ENCODE peak calls at places on chromosomes 4 and X, in ten cellular contexts. A is foreskin fibroblast, T is heart left ventricle, R is psoas muscle, L is fibroblast of lung, F is left ventricle myocardium inferior, H is B cell, W is mesothelial cell of epicardium, M is lower leg skin, V is dorsolateral prefrontal cortex. C is an unnamed sample.

GRCh38 chrX:13050151-13050550 is 5.7 kb upstream of the FAM9C start:
- DNase-seq in A (no peak), T (no peak), R (no peak), L (no peak), F (no peak), H (no peak), W (no peak), M (no peak), V (no peak), C (no peak)

GRCh38 chr4:158788608-158789007 is 19.8 kb downstream of the FNIP2 start:
- DNase-seq in A (no peak), T (no peak), R (no peak), L (no peak), F (no peak), H (no peak), W (no peak), M (no peak), V (no peak), C (no peak)

GRCh38 chrX:122739770-122740169 is 444.3 kb upstream of the GRIA3 start:
- DNase-seq in A (no peak), T (no peak), R (no peak), L (no peak), F (no peak), H (no peak), W (no peak), M (no peak), V (no peak), C (no peak)

GRCh38 chr4:16250665-16251365 is 24.5 kb upstream of the TAPT1 start:
- DNase-seq in A (peak), T (no peak), R (no peak), L (no peak), F (no peak), H (no peak), W (no peak), M (no peak), V (no peak), C (no peak)

GRCh38 chr4:71830497-71831178 is 46.8 kb upstream of the GC start:
- DNase-seq in A (no peak), T (no peak), R (no peak), L (no peak), F (no peak), H (no peak), W (no peak), M (no peak), V (no peak), C (no peak)

GRCh38 chr4:113026556-113026955 is 22.9 kb upstream of the ANK2 start:
- DNase-seq in A (peak), T (no peak), R (no peak), L (no peak), F (no peak), H (no peak), W (no peak), M (no peak), V (no peak), C (no peak)

GRCh38 chrX:48934581-48935331 is 15.9 kb upstream of the PIM2 start:
- DNase-seq in A (no peak), T (no peak), R (no peak), L (no peak), F (no peak), H (no peak), W (no peak), M (no peak), V (no peak), C (no peak)

GRCh38 chr4:20825493-20825892 is 125.2 kb downstream of the PACRGL start:
- DNase-seq in A (no peak), T (no peak), R (no peak), L (no peak), F (no peak), H (no peak), W (no peak), M (no peak), V (no peak), C (no peak)

GRCh38 chr4:6746721-6747689 is 31.0 kb downstream of the BLOC1S4 start:
- DNase-seq in A (no peak), T (no peak), R (no peak), L (no peak), F (peak), H (no peak), W (no peak), M (no peak), V (no peak), C (no peak)

GRCh38 chr4:7797330-7797729 is 142.3 kb downstream of the AFAP1 start:
- DNase-seq in A (no peak), T (no peak), R (no peak), L (no peak), F (no peak), H (no peak), W (no peak), M (no peak), V (no peak), C (no peak)

GRCh38 chr4:87423313-87424031 is 1.1 kb downstream of the NUDT9 start:
- DNase-seq in A (no peak), T (no peak), R (no peak), L (peak), F (no peak), H (no peak), W (no peak), M (no peak), V (no peak), C (no peak)
- TF ChIP-seq CTCF in A (no peak), T (no peak), R (no peak), L (no peak), F (no peak), H (no peak), W (no peak), M (no peak), V (no peak), C (no peak)

GRCh38 chr4:129526812-129527211 is 430.9 kb downstream of the C4orf33 start:
- DNase-seq in A (no peak), T (no peak), R (no peak), L (no peak), F (no peak), H (no peak), W (no peak), M (no peak), V (no peak), C (no peak)
- TF ChIP-seq CTCF in A (no peak), T (peak), R (peak), L (no peak), F (peak), H (no peak), W (no peak), M (no peak), V (no peak), C (no peak)

GRCh38 chrX:70422886-70423336 is at the start of gene GDPD2:
- DNase-seq in A (no peak), T (no peak), R (no peak), L (peak), F (no peak), H (no peak), W (no peak), M (no peak), V (no peak), C (no peak)
- TF ChIP-seq CTCF in A (no peak), T (no peak), R (peak), L (no peak), F (peak), H (no peak), W (no peak), M (no peak), V (no peak), C (no peak)

DNA sequence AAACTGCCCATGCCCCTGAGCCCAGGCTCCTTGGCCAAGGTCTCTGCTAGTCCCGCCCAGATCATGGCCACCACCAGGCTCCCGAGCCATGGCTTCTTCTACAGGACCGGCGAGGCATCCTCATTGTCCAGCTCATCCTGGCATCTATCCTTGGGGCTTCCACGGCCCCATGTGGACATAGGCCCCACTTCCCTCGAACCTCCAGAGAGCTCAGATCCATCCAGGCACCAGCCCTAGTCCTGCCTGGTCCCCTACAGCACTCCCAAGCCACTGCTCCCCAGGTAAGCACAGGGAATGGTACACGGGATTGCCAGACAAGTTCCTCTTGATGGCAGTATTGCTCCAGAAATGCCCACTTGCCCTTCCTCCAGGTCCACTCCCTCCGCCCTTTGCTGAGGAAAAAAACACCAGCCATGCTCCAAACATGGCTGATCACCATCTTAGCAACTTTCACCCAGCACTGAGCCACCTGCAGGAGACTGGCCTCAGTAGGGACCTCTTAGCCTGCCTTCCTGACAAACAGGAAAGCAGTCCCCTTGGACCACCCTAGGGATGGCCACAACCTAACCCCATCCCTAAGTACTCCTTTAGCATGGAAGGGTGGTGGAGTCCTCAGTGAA is 272.1 kb upstream of the AGTR2 start:
- DNase-seq in A (no peak), T (no peak), R (peak), L (no peak), F (no peak), H (peak), W (no peak), M (no peak), V (no peak), C (no peak)
- TF ChIP-seq CTCF in A (no peak), T (no peak), R (peak), L (no peak), F (no peak), H (no peak), W (no peak), M (no peak), V (peak), C (no peak)

GRCh38 chrX:105488731-105489130 is 268.2 kb upstream of the TEX13A start:
- DNase-seq in A (no peak), T (no peak), R (no peak), L (peak), F (no peak), H (no peak), W (no peak), M (no peak), V (no peak), C (no peak)

GRCh38 chrX:105480646-105481310 is 260.3 kb upstream of the TEX13A start:
- DNase-seq in A (no peak), T (no peak), R (no peak), L (no peak), F (no peak), H (no peak), W (no peak), M (no peak), V (no peak), C (no peak)

GRCh38 chrX:105477351-105477750 is 256.9 kb upstream of the TEX13A start:
- DNase-seq in A (no peak), T (no peak), R (no peak), L (no peak), F (no peak), H (no peak), W (no peak), M (no peak), V (no peak), C (no peak)

GRCh38 chrX:105483011-105483410 is 262.5 kb upstream of the TEX13A start:
- DNase-seq in A (peak), T (no peak), R (no peak), L (peak), F (no peak), H (no peak), W (no peak), M (no peak), V (no peak), C (no peak)
- TF ChIP-seq CTCF in A (no peak), T (no peak), R (no peak), L (no peak), F (no peak), H (no peak), W (no peak), M (no peak), V (no peak), C (no peak)

DNA sequence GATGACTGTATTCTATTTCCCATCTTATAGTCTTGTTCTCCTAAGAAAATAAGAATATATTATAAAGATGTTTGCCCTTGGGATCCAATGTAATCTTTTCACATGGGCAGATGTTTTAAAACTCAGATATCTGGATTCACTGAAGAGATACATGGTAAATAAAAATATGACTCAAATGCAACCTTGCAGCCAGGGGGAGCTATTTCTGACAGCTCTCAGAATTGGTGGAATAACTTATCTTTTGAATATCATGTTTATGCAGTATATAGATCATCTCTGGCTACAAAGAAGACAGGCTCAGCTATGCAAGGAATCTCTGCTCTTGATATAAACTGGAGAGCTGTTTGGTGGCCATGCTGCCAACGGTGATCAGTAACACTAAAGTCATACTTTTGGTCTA is 274.7 kb downstream of the GLUD2 start:
- DNase-seq in A (no peak), T (no peak), R (no peak), L (no peak), F (no peak), H (no peak), W (no peak), M (no peak), V (no peak), C (no peak)
- TF ChIP-seq CTCF in A (peak), T (no peak), R (no peak), L (no peak), F (no peak), H (no peak), W (peak), M (no peak), V (no peak), C (peak)